ENCODE peak calls at places on chromosomes 5 and 9, in four cellular contexts. Y, U, J and I are unnamed samples.

GRCh38 chr9:79189511-79189924 is 382.2 kb upstream of the TLE4 start:
- DNase-seq in Y (no peak), U (no peak), J (no peak), I (no peak)

GRCh38 chr5:135230326-135230925 is 168.6 kb downstream of the MACROH2A1 start:
- DNase-seq in Y (peak), U (peak), J (no peak), I (no peak)

GRCh38 chr9:111903996-111904395 is 7.4 kb downstream of the UGCG start:
- DNase-seq in Y (no peak), U (no peak), J (no peak), I (no peak)

GRCh38 chr5:75465480-75465879 is 45.9 kb downstream of the CERT1 start:
- DNase-seq in Y (no peak), U (no peak), J (no peak), I (no peak)

GRCh38 chr9:72464819-72465218 is 56.6 kb upstream of the TMC1 start:
- DNase-seq in Y (no peak), U (peak), J (no peak), I (no peak)

GRCh38 chr9:124595743-124596142 is 88.5 kb upstream of the NR5A1 start:
- DNase-seq in Y (peak), U (no peak), J (no peak), I (no peak)

GRCh38 chr9:116362493-116362892 is 208.9 kb downstream of the PAPPA start:
- DNase-seq in Y (no peak), U (no peak), J (no peak), I (no peak)

GRCh38 chr9:21506910-21507795 is 25.0 kb upstream of the IFNE start:
- DNase-seq in Y (no peak), U (no peak), J (no peak), I (no peak)

GRCh38 chr9:116661037-116661954 is 25.8 kb upstream of the TRIM32 start:
- DNase-seq in Y (peak), U (peak), J (peak), I (peak)

GRCh38 chr5:61991861-61992260 is 314.1 kb upstream of the KIF2A start:
- DNase-seq in Y (no peak), U (no peak), J (no peak), I (no peak)

GRCh38 chr9:17742065-17742464 is 163.2 kb downstream of the SH3GL2 start:
- DNase-seq in Y (no peak), U (no peak), J (no peak), I (no peak)

GRCh38 chr9:111148994-111149759 is 110.9 kb upstream of the LPAR1 start:
- DNase-seq in Y (no peak), U (no peak), J (no peak), I (no peak)

GRCh38 chr5:9898319-9898718 is 268.2 kb upstream of the TAS2R1 start:
- DNase-seq in Y (no peak), U (no peak), J (no peak), I (no peak)

GRCh38 chr9:100430286-100430940 is 3.5 kb downstream of the MSANTD3 start:
- DNase-seq in Y (no peak), U (no peak), J (no peak), I (no peak)

GRCh38 chr9:119004618-119004990 is 364.6 kb downstream of the BRINP1 start:
- DNase-seq in Y (no peak), U (no peak), J (no peak), I (no peak)

GRCh38 chr5:72238712-72239445 is 81.2 kb downstream of the MRPS27 start:
- DNase-seq in Y (no peak), U (no peak), J (no peak), I (no peak)

GRCh38 chr9:105994970-105995369 is 300.6 kb downstream of the TMEM38B start:
- DNase-seq in Y (no peak), U (no peak), J (no peak), I (no peak)

GRCh38 chr9:3912817-3913216 is 387.0 kb upstream of the RFX3 start:
- DNase-seq in Y (no peak), U (no peak), J (no peak), I (no peak)

GRCh38 chr5:14901462-14902051 is 30.0 kb upstream of the ANKH start:
- DNase-seq in Y (no peak), U (no peak), J (no peak), I (no peak)

GRCh38 chr5:138952962-138953361 is 77.8 kb upstream of the LRRTM2 start:
- DNase-seq in Y (no peak), U (no peak), J (no peak), I (no peak)

GRCh38 chr5:54518146-54519082 is 855 bp downstream of the SNX18 start:
- DNase-seq in Y (peak), U (no peak), J (no peak), I (peak)

GRCh38 chr5:131328536-131329186 is 64.8 kb downstream of the CDC42SE2 start:
- DNase-seq in Y (no peak), U (no peak), J (no peak), I (no peak)

GRCh38 chr9:87714819-87715218 is 11.1 kb upstream of the CTSL start:
- DNase-seq in Y (peak), U (peak), J (no peak), I (no peak)

GRCh38 chr5:56802235-56802634 is 13.1 kb upstream of the MAP3K1 start:
- DNase-seq in Y (no peak), U (no peak), J (no peak), I (no peak)

GRCh38 chr5:172901012-172901780 is 58.0 kb upstream of the RPL26L1 start:
- DNase-seq in Y (peak), U (no peak), J (no peak), I (no peak)

GRCh38 chr9:117258201-117258866 is 156.5 kb downstream of the ASTN2 start:
- DNase-seq in Y (no peak), U (no peak), J (no peak), I (no peak)

GRCh38 chr5:83767409-83767992 is 46.8 kb upstream of the HAPLN1 start:
- DNase-seq in Y (no peak), U (no peak), J (no peak), I (no peak)

GRCh38 chr5:176559683-176560082 is 10.5 kb downstream of the CDHR2 start:
- DNase-seq in Y (peak), U (no peak), J (no peak), I (no peak)

DNA sequence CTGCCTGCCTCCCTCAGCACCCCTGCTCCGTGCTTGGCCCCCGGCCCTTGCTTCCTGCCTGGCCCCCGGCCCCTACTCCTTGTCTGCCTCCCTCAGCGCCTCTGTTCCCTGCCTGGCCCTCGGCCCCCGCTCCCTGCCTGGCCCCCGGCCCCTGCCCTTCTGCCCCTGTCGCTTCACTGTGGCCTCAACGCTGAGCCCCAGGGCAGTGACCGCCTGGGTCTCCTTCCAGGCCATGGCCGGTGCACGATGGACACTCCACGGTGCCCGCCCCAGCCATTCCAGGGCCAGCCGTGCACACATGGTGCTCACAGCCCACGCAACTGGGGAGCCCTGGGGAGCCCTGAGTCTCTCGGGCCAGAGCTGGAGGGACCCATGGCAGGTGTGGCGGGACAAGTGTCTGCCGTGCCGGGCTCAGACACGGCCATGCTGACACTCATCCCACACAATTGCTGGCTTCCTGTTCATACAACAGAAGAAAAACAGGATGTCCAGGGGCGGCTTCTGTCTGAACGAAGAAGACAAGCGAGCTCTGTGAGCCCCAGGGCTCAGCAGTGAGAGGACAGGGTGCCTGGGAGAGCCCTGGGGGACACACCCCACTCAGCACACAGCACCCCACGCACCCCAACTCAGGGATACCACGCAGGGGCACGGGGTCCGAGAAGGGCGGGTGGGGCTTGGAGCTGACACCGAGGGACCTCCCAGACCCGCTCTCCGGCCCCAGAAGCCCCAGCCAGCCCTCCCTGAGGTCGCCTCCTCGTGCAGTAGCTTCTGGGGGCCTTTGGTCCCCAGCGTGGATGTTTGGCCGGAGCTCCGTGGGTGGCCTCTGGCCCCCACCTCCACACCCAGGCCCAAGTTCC is 35.7 kb downstream of the EXD3 start:
- DNase-seq in Y (no peak), U (no peak), J (no peak), I (no peak)
- TF ChIP-seq POLR2AphosphoS5 in Y (no peak), U (no peak), J (no peak), I (no peak)

GRCh38 chr9:68998812-68999211 is 15.1 kb downstream of the PRKACG start:
- DNase-seq in Y (no peak), U (no peak), J (no peak), I (no peak)

GRCh38 chr9:68997676-68998075 is 16.2 kb downstream of the PRKACG start:
- DNase-seq in Y (no peak), U (no peak), J (no peak), I (no peak)

GRCh38 chr9:68999393-69000105 is 14.4 kb downstream of the PRKACG start:
- DNase-seq in Y (peak), U (peak), J (peak), I (peak)

GRCh38 chr9:68996457-68996856 is 17.5 kb downstream of the PRKACG start:
- DNase-seq in Y (no peak), U (no peak), J (no peak), I (no peak)

GRCh38 chr9:68998344-68998743 is 15.6 kb downstream of the PRKACG start:
- DNase-seq in Y (no peak), U (no peak), J (no peak), I (no peak)
- TF ChIP-seq SPI1 in Y (no peak), U (no peak), J (no peak), I (no peak)

DNA sequence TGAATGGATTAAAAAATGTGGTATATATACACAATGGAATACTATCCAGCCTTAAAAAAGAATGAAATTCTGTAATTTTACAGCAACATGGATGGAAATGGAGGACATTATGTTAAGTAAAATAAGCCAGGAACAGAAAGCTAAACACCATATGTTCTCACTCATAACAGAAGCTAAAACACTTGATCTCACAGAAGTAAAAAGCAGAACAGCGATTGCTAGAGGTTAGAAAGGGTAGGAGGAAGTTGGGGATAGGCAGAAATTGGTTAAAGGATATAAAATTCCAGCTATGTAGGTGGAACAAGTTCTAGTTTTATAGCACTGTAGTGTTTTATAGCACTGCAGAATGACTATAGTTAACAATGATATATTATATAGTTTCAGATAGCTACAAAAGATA is 15.8 kb downstream of the MARCHF3 start:
- DNase-seq in Y (no peak), U (no peak), J (no peak), I (no peak)
- TF ChIP-seq POLR2AphosphoS5 in Y (no peak), U (no peak), J (no peak), I (no peak)

GRCh38 chr9:131773911-131774379 is 34.1 kb upstream of the RAPGEF1 start:
- DNase-seq in Y (peak), U (peak), J (no peak), I (peak)
- TF ChIP-seq SPI1 in Y (no peak), U (no peak), J (no peak), I (no peak)

DNA sequence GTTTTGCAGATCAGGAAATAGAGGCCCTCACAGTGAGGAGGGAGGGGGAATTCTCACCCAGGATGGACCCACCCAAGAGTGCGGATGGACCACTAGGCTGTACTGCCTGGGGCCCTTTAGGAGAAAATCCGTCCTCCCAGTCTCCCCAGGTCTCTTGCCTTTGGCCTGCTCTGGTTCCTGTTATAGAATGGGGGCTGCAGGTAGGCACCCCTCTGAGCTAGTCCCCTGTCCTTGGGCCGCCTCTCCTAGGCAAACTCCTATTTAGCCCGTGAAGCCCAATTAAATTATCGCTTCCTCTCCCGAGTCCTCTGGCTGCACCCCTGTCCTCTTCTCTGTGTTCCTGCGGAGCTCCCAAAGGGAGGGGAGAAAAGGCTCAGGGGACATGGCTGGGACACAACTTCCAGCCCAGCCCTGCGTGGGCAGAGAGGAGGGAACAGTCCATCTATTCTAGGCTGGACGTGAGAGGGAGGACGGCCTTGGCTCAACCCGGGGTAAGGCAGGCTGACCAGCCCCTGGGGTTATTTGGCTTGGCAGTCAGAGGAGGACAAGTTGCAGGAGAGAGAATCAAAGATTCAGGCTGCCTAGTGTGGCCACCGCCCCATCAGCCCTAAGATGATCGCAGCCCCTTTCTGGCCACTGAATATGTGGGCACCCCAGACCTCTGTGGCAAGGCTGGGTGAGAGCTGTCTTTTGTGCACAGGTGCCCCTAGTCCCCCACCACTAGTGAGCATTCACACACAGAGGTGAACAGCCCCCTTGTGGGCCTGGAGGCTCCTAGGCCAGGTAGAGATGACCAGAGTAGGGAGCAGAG is 134.2 kb downstream of the C9orf50 start:
- DNase-seq in Y (no peak), U (no peak), J (no peak), I (no peak)
- TF ChIP-seq POLR2AphosphoS5 in Y (no peak), U (no peak), J (no peak), I (no peak)

GRCh38 chr5:18420711-18421110 is 786.5 kb downstream of the TAF11L14 start:
- DNase-seq in Y (no peak), U (no peak), J (no peak), I (no peak)
- TF ChIP-seq SPI1 in Y (no peak), U (no peak), J (no peak), I (no peak)

DNA sequence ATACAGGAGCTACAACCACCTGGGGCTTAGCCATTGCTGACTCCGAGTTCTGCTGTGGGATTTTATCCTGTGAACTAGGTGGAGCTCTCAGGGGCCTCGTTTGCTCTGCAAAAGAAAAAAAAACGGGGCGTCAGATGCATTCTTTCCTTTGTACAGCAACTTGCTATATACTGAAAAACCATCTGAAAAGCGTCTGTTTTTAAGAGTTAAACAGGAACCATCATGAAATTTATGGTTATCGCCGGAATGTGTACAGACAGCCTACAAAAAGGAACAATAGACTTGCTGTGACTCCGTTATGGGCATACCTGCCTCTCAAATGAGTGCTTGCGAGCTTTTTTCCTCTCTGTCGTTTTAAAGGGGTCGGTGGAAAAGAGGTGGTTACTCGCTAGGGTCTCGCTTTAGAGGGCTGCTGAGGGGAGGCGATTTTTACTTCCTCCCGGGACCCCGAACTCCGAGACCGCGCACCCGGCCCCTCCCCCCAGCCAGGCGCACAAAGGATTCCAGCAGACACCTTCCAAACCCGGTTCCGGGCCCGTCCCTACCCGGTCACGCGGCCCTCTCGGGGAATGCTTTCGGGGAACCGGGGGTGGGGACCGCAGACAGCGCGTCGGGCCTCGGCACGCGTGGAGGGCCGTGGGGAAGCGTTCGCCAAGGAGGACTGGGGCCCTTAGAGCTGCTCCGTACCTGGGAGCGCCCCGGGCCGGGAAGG is 826 bp downstream of the PAIP1 start:
- DNase-seq in Y (peak), U (peak), J (no peak), I (peak)
- TF ChIP-seq POLR2AphosphoS5 in Y (no peak), U (no peak), J (peak), I (no peak)

DNA sequence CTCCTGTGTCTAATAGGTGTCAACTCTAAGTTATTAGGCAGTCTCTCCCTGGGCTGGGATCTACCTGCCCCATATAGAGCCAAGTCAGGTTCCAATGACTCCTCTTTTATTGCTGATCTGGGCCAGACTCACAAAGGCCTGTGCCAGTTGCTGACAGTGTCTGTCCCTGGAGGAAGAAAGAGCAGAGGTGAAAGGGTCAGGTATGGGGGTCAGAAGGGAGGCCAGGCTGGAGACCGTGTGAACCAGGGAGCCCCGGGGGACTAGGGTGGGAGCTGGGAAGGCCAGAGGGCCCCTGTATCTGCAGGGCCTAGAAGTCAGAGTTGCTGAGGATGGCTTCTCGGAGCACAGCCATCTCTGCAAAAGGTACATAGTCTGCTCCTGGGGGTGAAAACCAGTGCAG is 3.5 kb upstream of the HINT2 start:
- DNase-seq in Y (no peak), U (no peak), J (no peak), I (no peak)
- TF ChIP-seq SPI1 in Y (no peak), U (no peak), J (no peak), I (no peak)

DNA sequence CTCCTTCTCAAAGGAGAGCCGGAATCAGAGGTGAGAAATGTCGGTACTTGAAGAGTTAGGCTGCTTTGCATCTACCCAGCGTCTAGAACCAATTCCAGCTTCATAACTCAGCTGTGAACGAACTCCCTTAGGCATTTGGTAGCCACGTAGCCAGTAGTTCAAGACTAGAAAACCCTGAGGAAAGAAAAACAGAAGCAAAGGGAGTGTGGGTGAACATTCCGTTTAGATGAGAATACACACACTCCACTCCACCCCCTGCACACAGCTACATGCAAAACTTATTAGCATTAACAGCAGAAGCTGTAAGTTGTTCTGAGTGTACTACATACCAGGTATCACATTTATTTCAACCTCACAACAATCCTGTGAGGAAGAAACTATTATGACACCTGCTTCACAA is 78.3 kb downstream of the SMIM23 start:
- DNase-seq in Y (no peak), U (no peak), J (no peak), I (no peak)
- TF ChIP-seq POLR2AphosphoS5 in Y (no peak), U (no peak), J (no peak), I (no peak)

GRCh38 chr9:92196909-92197308 is 81.7 kb upstream of the SPTLC1 start:
- DNase-seq in Y (no peak), U (no peak), J (no peak), I (no peak)
- TF ChIP-seq SPI1 in Y (no peak), U (no peak), J (no peak), I (no peak)